ENCODE peak calls at places on chromosome 20, in five cellular contexts. S is stimulated activated naive CD8-positive, alpha-beta T cell treated with anti-CD3 and anti-CD28 coated beads, Interleukin-15, Interleukin-2, amounts not matched to agents 100 U/mL and 50 U/mL, for 24 hours; M is head of caudate nucleus; X is KBM-7; A is posterior cingulate gyrus. K is an unnamed sample.

GRCh38 chr20:47927385-47927851 is 142.1 kb upstream of the SULF2 start:
- DNase-seq in X (no peak), M (no peak), S (no peak), A (no peak), K (no peak)

GRCh38 chr20:20410678-20411077 is 42.8 kb downstream of the INSM1 start:
- DNase-seq in X (no peak), M (peak), A (peak), S (no peak), K (no peak)

GRCh38 chr20:45337367-45338120 is 10.7 kb downstream of the SDC4 start:
- DNase-seq in M (no peak), X (no peak), A (no peak), S (no peak), K (no peak)

GRCh38 chr20:4512891-4513550 is 208.7 kb upstream of the PRND start:
- DNase-seq in M (no peak), S (no peak), A (no peak), X (no peak), K (no peak)

GRCh38 chr20:57325632-57326356 is 3.8 kb upstream of the SPO11 start:
- DNase-seq in X (no peak), A (no peak), M (no peak), S (no peak), K (no peak)

GRCh38 chr20:41476013-41476441 is 109.4 kb upstream of the EMILIN3 start:
- DNase-seq in A (no peak), S (no peak), M (no peak), X (no peak), K (no peak)

GRCh38 chr20:62011403-62011791 is 54.3 kb downstream of the TAF4 start:
- DNase-seq in M (no peak), S (no peak), A (no peak), X (no peak), K (no peak)

GRCh38 chr20:25460591-25461280 is 53.3 kb downstream of the GINS1 start:
- DNase-seq in M (no peak), A (peak), S (no peak), X (no peak), K (no peak)

GRCh38 chr20:46959081-46959692 is 64.5 kb downstream of the EYA2 start:
- DNase-seq in M (no peak), X (no peak), A (no peak), S (no peak), K (no peak)

GRCh38 chr20:50438986-50439407 is 71.2 kb upstream of the PTPN1 start:
- DNase-seq in X (no peak), A (peak), M (no peak), S (peak), K (peak)

GRCh38 chr20:58603656-58604184 is 47.4 kb upstream of the STX16 start:
- DNase-seq in M (no peak), X (no peak), A (peak), S (no peak), K (no peak)

GRCh38 chr20:15656124-15656523 is 917.1 kb downstream of the KIF16B start:
- DNase-seq in A (no peak), M (no peak), S (no peak), X (no peak), K (no peak)

GRCh38 chr20:7269452-7269851 is 502.0 kb downstream of the BMP2 start:
- DNase-seq in M (no peak), X (no peak), A (no peak), S (no peak), K (no peak)

GRCh38 chr20:46784450-46785127 is 75.1 kb downstream of the SLC2A10 start:
- DNase-seq in M (no peak), S (no peak), X (no peak), A (peak), K (no peak)

GRCh38 chr20:60808701-60809100 is 443.4 kb upstream of the CDH4 start:
- DNase-seq in S (no peak), X (no peak), A (no peak), M (no peak), K (no peak)

GRCh38 chr20:44658810-44659209 is 7.3 kb upstream of the ADA start:
- DNase-seq in M (no peak), A (no peak), S (no peak), X (no peak), K (no peak)

GRCh38 chr20:53126185-53126584 is 154.0 kb downstream of the TSHZ2 start:
- DNase-seq in A (no peak), X (no peak), S (no peak), M (no peak), K (no peak)

GRCh38 chr20:32965581-32966373 is 38.5 kb downstream of the SUN5 start:
- DNase-seq in X (no peak), A (peak), M (peak), S (no peak), K (no peak)

GRCh38 chr20:50562262-50562701 is 52.1 kb downstream of the PTPN1 start:
- DNase-seq in X (no peak), M (no peak), S (no peak), A (no peak), K (no peak)

GRCh38 chr20:44054118-44054517 is 132.9 kb downstream of the JPH2 start:
- DNase-seq in S (no peak), X (no peak), M (no peak), A (no peak), K (no peak)

K was measured in activated T-cell treated with anti-CD3 and anti-CD28 coated beads, Interleukin-2, amount 50 U/mL, for 72 hours.